ENCODE peak calls at places on chromosomes 6 and 20, in nine cellular contexts. D, G, K, J, S, F, Y, Z and A are unnamed samples.

GRCh38 chr6:149863596-149863845 is 638 bp downstream of the LRP11 start:
- DNase-seq in J (peak), K (no peak), Z (no peak), Y (no peak), D (no peak), G (no peak), S (no peak), F (no peak), A (no peak)

GRCh38 chr6:37696220-37696840 is 1.4 kb downstream of the MDGA1 start:
- DNase-seq in K (no peak), Y (no peak), D (no peak), J (no peak), G (peak), S (peak), Z (peak), F (peak), A (peak)

GRCh38 chr6:162211022-162211421 is 516.5 kb downstream of the PRKN start:
- DNase-seq in G (no peak), K (no peak), S (no peak), Z (no peak), D (no peak), J (no peak), Y (no peak), F (no peak), A (no peak)

GRCh38 chr6:32799168-32799567 is 17.6 kb downstream of the HLA-DOB start:
- DNase-seq in D (no peak), Z (no peak), J (no peak), S (no peak), K (no peak), Y (no peak), F (no peak), G (no peak), A (no peak)

GRCh38 chr6:31660224-31660997 is at the start of gene C6orf47:
- DNase-seq in D (peak), F (peak), S (peak), K (no peak), Y (peak), J (peak), Z (peak), G (peak), A (peak)

GRCh38 chr6:154247119-154247814 is 109.3 kb downstream of the IPCEF1 start:
- DNase-seq in S (no peak), G (no peak), F (no peak), Y (peak), J (no peak), Z (peak), K (no peak), D (no peak), A (peak)

GRCh38 chr6:113856571-113857564 is at the start of gene MARCKS:
- DNase-seq in S (peak), Z (peak), D (no peak), F (no peak), Y (peak), J (peak), G (no peak), K (peak), A (peak)

GRCh38 chr6:134979142-134979541 is 29.2 kb upstream of the ALDH8A1 start:
- DNase-seq in F (no peak), Z (no peak), G (no peak), J (no peak), K (no peak), S (no peak), Y (no peak), D (no peak), A (no peak)

GRCh38 chr6:31792090-31792374 is 3.5 kb downstream of the VARS1 start:
- DNase-seq in S (no peak), Y (no peak), Z (no peak), F (no peak), G (no peak), D (no peak), K (no peak), J (no peak), A (no peak)

GRCh38 chr6:161057103-161058091 is 65.8 kb downstream of the MAP3K4 start:
- DNase-seq in Z (no peak), G (no peak), J (no peak), Y (no peak), S (no peak), D (no peak), K (no peak), F (no peak), A (no peak)

GRCh38 chr6:168149015-168149414 is 70.0 kb upstream of the FRMD1 start:
- DNase-seq in K (no peak), Y (no peak), D (no peak), Z (no peak), J (no peak), F (no peak), S (no peak), G (no peak), A (no peak)

GRCh38 chr6:107374264-107374663 is 85.1 kb downstream of the PDSS2 start:
- DNase-seq in Y (no peak), S (no peak), J (no peak), F (no peak), Z (no peak), K (no peak), D (no peak), G (no peak), A (no peak)

GRCh38 chr6:36677059-36677749 is 1.3 kb upstream of the CDKN1A start:
- DNase-seq in F (no peak), G (no peak), J (no peak), D (no peak), S (no peak), Y (no peak), Z (no peak), K (no peak), A (no peak)

GRCh38 chr20:62652051-62652893 is 10.0 kb downstream of the SLCO4A1 start:
- DNase-seq in G (peak), Z (no peak), S (peak), Y (no peak), J (peak), F (peak), K (peak), D (peak), A (no peak)

GRCh38 chr6:155755452-155755851 is 299.8 kb upstream of the NOX3 start:
- DNase-seq in J (no peak), S (no peak), Y (no peak), Z (no peak), D (no peak), K (no peak), G (no peak), F (no peak), A (no peak)

GRCh38 chr6:13404115-13404891 is 76.0 kb upstream of the TBC1D7 start:
- DNase-seq in Z (peak), F (no peak), J (no peak), G (no peak), D (no peak), S (no peak), K (peak), Y (no peak), A (no peak)

GRCh38 chr6:109662192-109662591 is 28.8 kb downstream of the AK9 start:
- DNase-seq in K (no peak), F (no peak), J (no peak), Z (no peak), S (no peak), Y (no peak), G (no peak), D (no peak), A (no peak)

GRCh38 chr20:35947907-35948306 is 6.4 kb downstream of the SCAND1 start:
- DNase-seq in F (no peak), G (no peak), K (no peak), Z (no peak), S (no peak), Y (no peak), J (no peak), D (no peak), A (no peak)

GRCh38 chr6:34709386-34709785 is 12.8 kb upstream of the ILRUN start:
- DNase-seq in Y (no peak), G (no peak), S (no peak), K (no peak), Z (no peak), F (no peak), J (peak), D (no peak), A (no peak)

GRCh38 chr20:57513199-57513598 is 11.7 kb downstream of the CTCFL start:
- DNase-seq in K (no peak), D (no peak), Y (no peak), Z (no peak), J (no peak), G (no peak), S (no peak), F (no peak), A (no peak)

GRCh38 chr6:140480852-140481251 is 1106.4 kb upstream of the CITED2 start:
- DNase-seq in G (no peak), Z (peak), F (no peak), Y (no peak), D (no peak), S (no peak), K (no peak), J (peak), A (no peak)

GRCh38 chr6:64104051-64104450 is 468.4 kb downstream of the PHF3 start:
- DNase-seq in G (no peak), F (no peak), Y (no peak), S (no peak), J (no peak), Z (no peak), D (no peak), K (no peak), A (no peak)

GRCh38 chr6:27873101-27874030 is 38.8 kb downstream of the OR2B2 start:
- DNase-seq in Z (peak), G (peak), J (no peak), S (peak), D (peak), Y (peak), F (peak), K (peak), A (no peak)

GRCh38 chr6:154500769-154501171 is 9.7 kb downstream of the CNKSR3 start:
- DNase-seq in F (no peak), Y (no peak), J (no peak), S (no peak), D (no peak), Z (no peak), K (no peak), G (no peak), A (peak)

GRCh38 chr6:44480097-44480539 is 92.6 kb downstream of the CDC5L start:
- DNase-seq in J (no peak), S (no peak), F (no peak), Z (no peak), K (no peak), D (no peak), G (no peak), Y (no peak), A (no peak)

GRCh38 chr20:16518068-16518783 is 55.0 kb downstream of the KIF16B start:
- DNase-seq in Z (peak), D (no peak), K (no peak), G (no peak), S (no peak), F (no peak), Y (peak), J (no peak), A (peak)